ENCODE peak calls at places on chromosomes 4 and X, in seven cellular contexts. T is mesenchymal stem cell, L is NT2/D1, N is GM23248, X is kidney, S is fibroblast of lung, K is endodermal cell. I is an unnamed sample.

GRCh38 chr4:71697031-71697430 is 86.8 kb downstream of the GC start:
- DNase-seq in T (no peak), L (no peak), N (no peak), X (no peak), S (no peak), K (no peak), I (no peak)

GRCh38 chr4:53905281-53905934 is 159.0 kb downstream of the CHIC2 start:
- DNase-seq in T (peak; percentile 80), L (no peak), N (peak; percentile 45), X (no peak), S (peak; percentile 41), K (no peak), I (no peak)

GRCh38 chrX:17527135-17527701 is 152.2 kb downstream of the NHS start:
- DNase-seq in T (peak; percentile 30), L (no peak), N (no peak), X (peak; percentile 79), S (peak; percentile 47), K (no peak), I (no peak)

GRCh38 chr4:76558391-76559235 is 123.6 kb downstream of the SHROOM3 start:
- DNase-seq in T (no peak), L (peak; percentile 33), N (peak; percentile 47), X (no peak), S (no peak), K (no peak), I (no peak)

GRCh38 chr4:5554376-5554775 is 154.0 kb downstream of the EVC2 start:
- DNase-seq in T (no peak), L (peak; percentile 5), N (no peak), X (no peak), S (no peak), K (peak; percentile 69), I (no peak)

GRCh38 chr4:185657191-185657590 is 121.9 kb upstream of the PDLIM3 start:
- DNase-seq in T (no peak), L (no peak), N (no peak), X (no peak), S (no peak), K (no peak), I (no peak)

GRCh38 chr4:152083348-152083747 is 322.5 kb upstream of the GATB start:
- DNase-seq in T (no peak), L (no peak), N (no peak), X (no peak), S (no peak), K (no peak), I (no peak)

GRCh38 chr4:152162331-152162697 is 373.6 kb downstream of the FBXW7 start:
- DNase-seq in T (no peak), L (no peak), N (peak; percentile 82), X (no peak), S (no peak), K (no peak), I (no peak)

GRCh38 chr4:78432896-78433295 is 118.7 kb upstream of the ANXA3 start:
- DNase-seq in T (peak; percentile 6), L (no peak), N (peak; percentile 80), X (no peak), S (no peak), K (no peak), I (no peak)

GRCh38 chr4:137124278-137124932 is 407.9 kb downstream of the PCDH18 start:
- DNase-seq in T (peak; percentile 74), L (peak; percentile 6), N (peak; percentile 87), X (no peak), S (peak; percentile 85), K (no peak), I (no peak)
- H3K4me3 ChIP-seq in T (no peak overlapping the region), L (no peak overlapping the region), N (peak overlapping the region; percentile 80), X (peak overlapping the region; percentile 62), S (peak overlapping the region; percentile 55), K (no peak overlapping the region), I (no peak overlapping the region)

GRCh38 chr4:122663814-122664610 is 43.1 kb upstream of the IL21 start:
- DNase-seq in T (no peak), L (no peak), N (peak; percentile 69), X (no peak), S (peak; percentile 27), K (no peak), I (no peak)
- H3K9ac ChIP-seq in T (peak overlapping the region; percentile 44), L (no peak overlapping the region), N (no peak overlapping the region), X (no peak overlapping the region), S (no peak overlapping the region), K (no peak overlapping the region), I (no peak overlapping the region)

GRCh38 chrX:70481424-70481823 is 36.8 kb downstream of the DLG3 start:
- DNase-seq in T (peak; percentile 54), L (no peak), N (no peak), X (no peak), S (no peak), K (no peak), I (no peak)

GRCh38 chrX:70479197-70479969 is 34.7 kb downstream of the DLG3 start:
- DNase-seq in T (peak; percentile 89), L (no peak), N (peak; percentile 79), X (no peak), S (peak; percentile 74), K (no peak), I (no peak)

GRCh38 chrX:70479970-70480659 is 35.5 kb downstream of the DLG3 start:
- DNase-seq in T (no peak), L (no peak), N (no peak), X (no peak), S (peak; percentile 11), K (peak; percentile 58), I (no peak)

GRCh38 chrX:70481871-70482270 is 37.2 kb downstream of the DLG3 start:
- DNase-seq in T (peak; percentile 17), L (no peak), N (no peak), X (no peak), S (no peak), K (no peak), I (no peak)

DNA sequence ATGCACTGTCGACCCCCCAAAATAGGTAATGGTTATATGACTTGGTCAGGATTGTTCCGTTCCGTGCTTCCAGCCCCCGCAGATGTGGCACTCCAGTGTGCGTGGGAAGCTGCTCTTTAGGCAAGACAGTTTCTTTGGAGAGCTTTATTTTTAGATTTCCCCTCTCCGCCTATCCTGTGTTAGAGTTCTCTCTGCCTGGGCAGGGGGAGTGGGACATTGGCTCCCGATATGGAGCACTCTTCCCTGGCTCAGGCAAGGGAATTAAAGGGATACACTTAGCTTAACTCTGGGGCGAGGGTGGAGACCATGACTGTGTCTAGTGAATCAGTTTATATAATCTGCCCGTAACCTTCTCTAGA is 36.0 kb downstream of the DLG3 start:
- DNase-seq in T (peak; percentile 62), L (no peak), N (no peak), X (no peak), S (no peak), K (no peak), I (no peak)
- H3K4me3 ChIP-seq in T (no peak overlapping the region), L (no peak overlapping the region), N (no peak overlapping the region), X (no peak overlapping the region), S (no peak overlapping the region), K (no peak overlapping the region), I (no peak overlapping the region)

DNA sequence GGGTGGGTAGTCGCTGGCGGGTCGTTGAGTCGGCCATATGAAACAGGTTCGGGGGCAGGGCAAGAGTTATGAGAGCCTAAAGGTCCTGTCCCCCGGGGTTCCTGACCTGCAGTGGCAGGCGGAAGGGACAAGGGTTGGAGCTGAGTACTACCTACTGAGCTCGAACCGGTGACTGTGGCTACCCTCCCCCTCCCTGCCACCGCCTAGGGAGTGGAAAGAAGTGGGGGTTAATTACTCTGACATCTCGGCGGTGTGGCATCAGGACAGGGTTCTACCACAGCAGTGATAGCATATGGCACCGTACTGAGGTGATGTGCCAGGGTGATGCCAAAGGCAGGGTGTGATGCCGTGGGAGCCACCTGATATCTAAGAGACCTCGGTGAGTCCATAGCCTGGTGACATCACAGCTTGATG is 307 bp downstream of the ATG4A start:
- DNase-seq in T (peak; percentile 1), L (no peak), N (peak; percentile 33), X (no peak), S (no peak), K (no peak), I (no peak)
- H3K9ac ChIP-seq in T (peak overlapping the region; percentile 87), L (peak overlapping the region; percentile 70), N (peak overlapping the region; percentile 100), X (peak overlapping the region; percentile 60), S (peak overlapping the region; percentile 46), K (no peak overlapping the region), I (peak overlapping the region; percentile 60)

GRCh38 chrX:38881066-38881465 is 79.8 kb downstream of the MID1IP1 start:
- DNase-seq in T (no peak), L (no peak), N (no peak), X (no peak), S (no peak), K (no peak), I (no peak)

GRCh38 chrX:38881727-38882126 is 80.5 kb downstream of the MID1IP1 start:
- DNase-seq in T (no peak), L (no peak), N (no peak), X (no peak), S (no peak), K (no peak), I (no peak)

GRCh38 chrX:38879631-38880220 is 78.5 kb downstream of the MID1IP1 start:
- DNase-seq in T (no peak), L (no peak), N (no peak), X (no peak), S (no peak), K (no peak), I (peak; percentile 86)

GRCh38 chrX:38878674-38879375 is 77.6 kb downstream of the MID1IP1 start:
- DNase-seq in T (no peak), L (no peak), N (no peak), X (no peak), S (no peak), K (no peak), I (peak; percentile 49)

DNA sequence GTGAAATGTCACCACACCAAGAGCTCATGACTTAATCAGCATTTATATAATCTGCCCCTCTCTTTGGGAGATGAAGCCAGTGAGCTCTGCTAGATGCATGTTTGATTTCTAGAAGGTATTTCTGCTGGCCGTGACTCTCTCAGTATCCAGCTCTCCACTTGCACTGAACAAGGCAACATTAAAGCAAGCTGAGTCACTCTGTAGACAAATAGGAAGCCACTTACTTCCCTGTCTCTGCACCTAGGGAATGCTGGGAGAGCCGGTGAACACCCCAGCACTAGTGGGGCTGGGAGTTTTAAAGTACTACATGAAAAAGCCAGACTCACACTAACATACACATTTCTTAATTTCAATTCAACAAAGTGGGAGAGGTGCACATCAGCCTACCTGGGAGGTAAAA is 79.2 kb downstream of the MID1IP1 start:
- DNase-seq in T (no peak), L (no peak), N (peak; percentile 35), X (no peak), S (no peak), K (no peak), I (no peak)
- H3K4me3 ChIP-seq in T (no peak overlapping the region), L (no peak overlapping the region), N (no peak overlapping the region), X (no peak overlapping the region), S (no peak overlapping the region), K (no peak overlapping the region), I (peak overlapping the region; percentile 47)

GRCh38 chr4:1869530-1870327 is 1.5 kb upstream of the NSD2 start:
- DNase-seq in T (no peak), L (no peak), N (no peak), X (peak; percentile 40), S (no peak), K (no peak), I (no peak)
- H3K9ac ChIP-seq in T (peak overlapping the region; percentile 92), L (peak overlapping the region; percentile 95), N (peak overlapping the region; percentile 97), X (peak overlapping the region; percentile 11), S (peak overlapping the region; percentile 90), K (peak overlapping the region; percentile 76), I (peak overlapping the region; percentile 100)

DNA sequence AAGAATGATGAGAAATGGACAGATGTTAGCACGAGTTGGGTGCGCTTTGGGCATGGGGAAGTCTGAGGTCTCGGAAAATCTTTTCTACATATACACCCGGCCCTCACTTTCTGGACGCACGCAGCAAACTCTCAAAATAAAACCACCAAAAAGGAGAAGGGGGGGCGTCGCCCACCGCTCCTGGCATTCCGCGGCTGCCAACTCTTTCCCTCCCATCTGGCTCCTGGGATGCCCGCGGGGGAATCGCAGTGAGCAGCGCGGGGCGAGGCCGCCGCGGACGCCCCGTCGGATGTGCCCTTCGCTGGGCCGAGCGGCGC is 697 bp downstream of the IGFBP7 start:
- DNase-seq in T (peak; percentile 40), L (no peak), N (peak; percentile 34), X (no peak), S (no peak), K (no peak), I (no peak)
- H3K4me3 ChIP-seq in T (peak overlapping the region; percentile 80), L (peak overlapping the region; percentile 58), N (peak overlapping the region; percentile 72), X (peak overlapping the region; percentile 90), S (peak overlapping the region; percentile 59), K (peak overlapping the region; percentile 66), I (no peak overlapping the region)

I was measured in DND-41.